ENCODE peak calls at places on chromosomes 2 and 18, in six cellular contexts. P is osteocyte; J is glutamatergic neuron; O is CD4-positive, alpha-beta T cell; M is IMR-90; T is heart left ventricle. L is an unnamed sample.

GRCh38 chr2:98483257-98483861 is 38.7 kb downstream of the INPP4A start:
- DNase-seq in P (no peak), J (no peak), O (peak; percentile 17), M (no peak), T (no peak), L (no peak)

GRCh38 chr2:207394203-207394741 is 135.5 kb upstream of the CREB1 start:
- DNase-seq in P (no peak), J (no peak), O (no peak), M (peak; percentile 66), T (no peak), L (no peak)

GRCh38 chr2:54539683-54540082 is 83.6 kb downstream of the SPTBN1 start:
- DNase-seq in P (no peak), J (no peak), O (no peak), M (no peak), T (no peak), L (no peak)

GRCh38 chr18:55753643-55754255 is 165.8 kb upstream of the TCF4 start:
- DNase-seq in P (no peak), J (no peak), O (no peak), M (peak; percentile 45), T (no peak), L (no peak)

GRCh38 chr2:98412751-98413445 is 31.8 kb upstream of the INPP4A start:
- DNase-seq in P (no peak), J (no peak), O (no peak), M (peak; percentile 55), T (no peak), L (no peak)

GRCh38 chr2:163774862-163775261 is 39.1 kb upstream of the FIGN start:
- DNase-seq in P (no peak), J (no peak), O (no peak), M (peak; percentile 81), T (no peak), L (no peak)

GRCh38 chr2:67213270-67213670 is 183.9 kb upstream of the ETAA1 start:
- DNase-seq in P (no peak), J (no peak), O (no peak), M (no peak), T (no peak), L (no peak)

GRCh38 chr2:96916156-96917007 is 46.5 kb upstream of the SEMA4C start:
- DNase-seq in P (no peak), J (no peak), O (no peak), M (no peak), T (no peak), L (no peak)

GRCh38 chr2:219851169-219851568 is 223.7 kb downstream of the SLC4A3 start:
- DNase-seq in P (no peak), J (no peak), O (no peak), M (no peak), T (no peak), L (no peak)

GRCh38 chr18:59386909-59387515 is 27.9 kb upstream of the LMAN1 start:
- DNase-seq in P (no peak), J (no peak), O (no peak), M (no peak), T (no peak), L (no peak)

GRCh38 chr2:118937817-118938216 is 4.2 kb upstream of the MARCO start:
- DNase-seq in P (no peak), J (no peak), O (no peak), M (no peak), T (no peak), L (no peak)

GRCh38 chr2:119696494-119697030 is 17.6 kb downstream of the TMEM177 start:
- DNase-seq in P (no peak), J (no peak), O (no peak), M (no peak), T (no peak), L (no peak)

GRCh38 chr2:213980883-213981282 is 430.0 kb upstream of the VWC2L start:
- DNase-seq in P (no peak), J (no peak), O (no peak), M (peak; percentile 27), T (no peak), L (no peak)

DNA sequence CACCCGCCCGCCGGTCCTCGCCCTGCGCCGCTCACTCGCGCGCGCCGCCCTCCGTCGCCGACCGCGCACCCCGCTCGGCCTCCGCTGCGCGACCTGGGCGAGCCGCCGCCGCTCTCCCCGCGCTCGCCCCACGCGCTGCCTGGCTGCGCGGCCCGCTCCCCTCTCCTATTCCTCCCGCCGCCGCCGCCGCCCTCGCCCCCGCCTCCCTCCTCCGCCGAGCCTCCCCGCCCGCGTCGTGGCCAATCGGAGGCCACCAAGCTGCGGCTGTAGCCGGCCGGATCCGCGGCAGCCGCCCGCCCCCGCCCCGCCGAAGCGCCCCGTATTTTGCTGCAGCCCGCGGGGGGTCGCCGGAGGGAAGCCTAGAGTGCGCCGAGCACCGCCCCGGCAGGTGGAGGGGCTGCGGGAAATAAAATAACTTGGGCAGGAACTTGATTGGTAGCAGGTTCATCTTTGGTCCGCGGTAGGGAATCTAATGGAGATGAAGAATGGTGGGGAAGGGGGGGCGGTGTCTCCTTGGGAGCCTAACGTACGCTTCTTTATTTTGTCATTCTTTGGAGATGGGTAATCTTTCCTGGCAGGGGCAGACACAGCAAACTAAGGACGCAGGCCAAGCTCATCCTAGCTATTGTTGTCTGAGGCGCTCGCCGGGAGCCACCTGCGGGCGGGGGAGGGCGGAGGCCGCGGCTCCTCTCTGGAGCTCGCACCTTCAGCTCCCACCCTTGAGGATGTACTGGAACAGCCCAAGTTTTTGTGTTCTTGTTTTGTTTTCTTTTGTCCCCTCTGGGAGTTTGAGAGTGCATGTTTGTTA is 1.1 kb upstream of the CDH2 start:
- DNase-seq in P (peak; percentile 88), J (peak; percentile 93), O (no peak), M (peak; percentile 36), T (peak; percentile 77), L (peak; percentile 62)
- TF ChIP-seq CTCF in P (peak; percentile 16), J (no peak), O (no peak), M (peak; percentile 8), T (no peak), L (no peak)

GRCh38 chr18:35998967-35999366 is 26.5 kb downstream of the RMP24 start:
- DNase-seq in P (no peak), J (no peak), O (no peak), M (no peak), T (no peak), L (no peak)
- TF ChIP-seq CTCF in P (peak; percentile 33), J (peak; percentile 64), O (no peak), M (peak; percentile 27), T (peak; percentile 29), L (no peak)

DNA sequence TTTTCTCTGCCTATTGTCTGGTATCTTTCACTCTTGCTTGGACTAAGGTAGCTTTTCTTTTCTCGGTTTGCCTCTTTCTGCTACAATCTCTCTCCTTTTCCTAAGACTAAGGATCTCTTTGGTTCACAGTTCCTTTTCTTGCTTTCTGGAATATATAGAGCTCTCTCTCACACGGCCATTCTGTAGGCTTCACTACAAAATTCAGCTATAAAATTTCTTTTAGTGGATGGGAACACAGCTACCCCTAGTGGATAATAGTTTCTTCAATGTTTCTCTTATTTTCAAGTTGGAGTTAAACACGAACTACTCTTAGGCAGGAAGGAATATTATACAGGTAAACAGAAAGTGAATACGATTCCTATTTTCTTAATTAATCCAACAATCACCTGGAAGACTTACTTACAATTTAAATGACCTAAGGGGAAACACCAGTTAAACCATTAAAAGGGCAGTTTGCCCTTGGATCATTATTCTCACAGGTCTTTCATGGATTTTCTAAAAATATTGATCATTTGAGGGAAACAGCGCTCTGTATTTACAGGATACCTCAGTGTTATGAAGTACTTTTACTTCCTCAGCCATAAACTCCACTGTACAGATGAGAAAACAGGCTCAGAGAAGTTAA is 140.5 kb downstream of the LRP2 start:
- DNase-seq in P (no peak), J (no peak), O (no peak), M (no peak), T (no peak), L (no peak)
- TF ChIP-seq CTCF in P (peak; percentile 46), J (peak; percentile 23), O (no peak), M (peak; percentile 22), T (peak; percentile 20), L (no peak)

GRCh38 chr2:196853301-196854087 is 44.3 kb upstream of the C2orf66 start:
- DNase-seq in P (no peak), J (no peak), O (no peak), M (no peak), T (no peak), L (no peak)

GRCh38 chr2:196846295-196846694 is 37.1 kb upstream of the C2orf66 start:
- DNase-seq in P (no peak), J (no peak), O (no peak), M (no peak), T (no peak), L (no peak)

GRCh38 chr2:196851068-196851467 is 41.9 kb upstream of the C2orf66 start:
- DNase-seq in P (no peak), J (no peak), O (no peak), M (no peak), T (no peak), L (no peak)

GRCh38 chr2:196845371-196845770 is 36.2 kb upstream of the C2orf66 start:
- DNase-seq in P (no peak), J (no peak), O (no peak), M (no peak), T (no peak), L (no peak)

DNA sequence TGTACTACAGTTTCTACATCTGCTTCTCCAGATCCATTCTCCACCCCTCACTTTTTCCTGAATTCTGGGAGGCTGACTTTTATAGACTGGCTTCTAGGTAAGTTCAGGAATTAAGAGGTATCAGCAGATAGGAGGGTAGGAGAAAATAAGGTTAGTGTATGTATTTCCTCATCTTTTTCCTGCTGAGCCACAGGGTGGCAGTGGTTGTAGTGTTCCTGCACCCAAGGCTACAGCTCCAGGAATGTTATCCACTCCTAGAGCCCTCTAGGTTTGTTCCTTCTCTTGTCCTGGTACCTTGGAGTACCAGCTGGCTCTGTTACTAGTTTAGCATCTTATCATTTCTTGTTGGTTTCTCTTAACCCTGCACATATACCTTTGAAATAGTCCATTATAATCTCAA is 40.7 kb upstream of the C2orf66 start:
- DNase-seq in P (no peak), J (no peak), O (no peak), M (peak; percentile 45), T (no peak), L (no peak)
- TF ChIP-seq CTCF in P (peak; percentile 45), J (no peak), O (no peak), M (peak; percentile 48), T (no peak), L (no peak)

DNA sequence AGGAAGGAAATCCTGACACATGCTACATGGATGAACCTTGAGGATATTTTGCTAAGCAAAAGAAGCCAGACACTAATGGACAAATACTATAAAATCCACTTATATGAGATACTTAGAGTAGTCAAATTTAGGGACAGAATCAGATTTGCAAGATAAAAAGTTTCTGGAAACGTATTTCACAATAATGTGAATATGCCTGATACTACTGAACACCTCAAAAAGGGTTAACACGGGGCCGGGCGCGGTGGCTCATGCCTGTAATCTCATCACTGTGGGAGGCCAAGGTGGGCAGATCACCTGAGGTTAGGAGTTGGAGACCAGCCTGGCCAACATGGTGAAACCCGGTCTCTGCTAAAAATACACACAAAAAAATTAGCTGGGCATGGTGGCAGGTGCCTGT is 1.7 kb upstream of the RMC1 start:
- DNase-seq in P (no peak), J (no peak), O (no peak), M (no peak), T (no peak), L (no peak)
- TF ChIP-seq CTCF in P (no peak), J (no peak), O (no peak), M (no peak), T (no peak), L (no peak)

L was measured in esophagus muscularis mucosa.